ENCODE peak calls at places on chromosomes 13 and 19, in five cellular contexts. K is GM23338, B is GM23248, F is neural progenitor cell, A is epithelial cell of proximal tubule. G is an unnamed sample.
A peak's percentile ranks its signal among the peaks of the same experiment; 100 is the strongest.

GRCh38 chr13:71218960-71219359 is 648.0 kb downstream of the DACH1 start:
- DNase-seq in F (peak; percentile 68), A (no peak), B (no peak), K (peak; percentile 65), G (no peak)

GRCh38 chr19:10228925-10229324 is 2.2 kb downstream of the S1PR2 start:
- DNase-seq in A (no peak), K (peak; percentile 87), B (peak; percentile 70), F (peak; percentile 67), G (no peak)

GRCh38 chr19:17846146-17846545 is 1.6 kb downstream of the JAK3 start:
- DNase-seq in A (no peak), K (no peak), B (no peak), F (no peak), G (no peak)

GRCh38 chr13:109720758-109721184 is 65.6 kb downstream of the IRS2 start:
- DNase-seq in F (no peak), A (no peak), K (no peak), B (no peak), G (no peak)

GRCh38 chr19:53432088-53432661 is 391 bp downstream of the ZNF761 start:
- DNase-seq in K (peak; percentile 50), B (peak; percentile 52), F (peak; percentile 54), A (no peak), G (peak; percentile 74)

GRCh38 chr19:17997969-17998826 is 9.8 kb upstream of the ARRDC2 start:
- DNase-seq in F (peak; percentile 43), B (peak; percentile 82), A (no peak), K (peak; percentile 79), G (peak; percentile 76)

GRCh38 chr13:94325660-94326059 is 153.8 kb downstream of the DCT start:
- DNase-seq in A (no peak), F (no peak), K (peak; percentile 21), B (no peak), G (no peak)

GRCh38 chr13:66657165-66657895 is 572.8 kb downstream of the PCDH9 start:
- DNase-seq in F (peak; percentile 4), A (peak; percentile 93), B (peak; percentile 22), K (peak; percentile 8), G (peak; percentile 50)

GRCh38 chr13:40315416-40316064 is 350.9 kb downstream of the FOXO1 start:
- DNase-seq in A (no peak), B (no peak), F (no peak), K (no peak), G (peak; percentile 71)

GRCh38 chr19:39765091-39766076 is 13.3 kb upstream of the LEUTX start:
- DNase-seq in K (peak; percentile 88), F (peak; percentile 83), A (no peak), B (peak; percentile 67), G (no peak)

GRCh38 chr13:24050796-24051715 is 109.5 kb upstream of the SPATA13 start:
- DNase-seq in F (no peak), K (no peak), B (no peak), A (no peak), G (no peak)

GRCh38 chr13:46386426-46386995 is 541 bp downstream of the RUBCNL start:
- DNase-seq in F (peak; percentile 44), A (no peak), K (peak; percentile 50), B (peak; percentile 56), G (no peak)

GRCh38 chr13:33797622-33798021 is 20.3 kb upstream of the RFC3 start:
- DNase-seq in A (no peak), K (no peak), B (peak; percentile 45), F (no peak), G (no peak)
- H3K4me3 ChIP-seq in A (no peak overlapping the region), K (no peak overlapping the region), B (peak overlapping the region; percentile 68), F (no peak overlapping the region), G (peak overlapping the region; percentile 36)

GRCh38 chr19:47729468-47729798 is 15.9 kb upstream of the NOP53 start:
- DNase-seq in A (no peak), F (peak; percentile 33), B (peak; percentile 90), K (peak; percentile 66), G (peak; percentile 86)
- H3K4me3 ChIP-seq in A (peak overlapping the region; percentile 46), F (peak overlapping the region; percentile 65), B (peak overlapping the region; percentile 35), K (peak overlapping the region; percentile 85), G (no peak overlapping the region)

GRCh38 chr19:1082165-1082927 is 12.8 kb downstream of the POLR2E start:
- DNase-seq in A (no peak), K (peak; percentile 98), F (peak; percentile 98), B (peak; percentile 40), G (peak; percentile 97)
- H3K4me3 ChIP-seq in A (peak overlapping the region; percentile 45), K (peak overlapping the region; percentile 55), F (peak overlapping the region; percentile 57), B (no peak overlapping the region), G (no peak overlapping the region)

DNA sequence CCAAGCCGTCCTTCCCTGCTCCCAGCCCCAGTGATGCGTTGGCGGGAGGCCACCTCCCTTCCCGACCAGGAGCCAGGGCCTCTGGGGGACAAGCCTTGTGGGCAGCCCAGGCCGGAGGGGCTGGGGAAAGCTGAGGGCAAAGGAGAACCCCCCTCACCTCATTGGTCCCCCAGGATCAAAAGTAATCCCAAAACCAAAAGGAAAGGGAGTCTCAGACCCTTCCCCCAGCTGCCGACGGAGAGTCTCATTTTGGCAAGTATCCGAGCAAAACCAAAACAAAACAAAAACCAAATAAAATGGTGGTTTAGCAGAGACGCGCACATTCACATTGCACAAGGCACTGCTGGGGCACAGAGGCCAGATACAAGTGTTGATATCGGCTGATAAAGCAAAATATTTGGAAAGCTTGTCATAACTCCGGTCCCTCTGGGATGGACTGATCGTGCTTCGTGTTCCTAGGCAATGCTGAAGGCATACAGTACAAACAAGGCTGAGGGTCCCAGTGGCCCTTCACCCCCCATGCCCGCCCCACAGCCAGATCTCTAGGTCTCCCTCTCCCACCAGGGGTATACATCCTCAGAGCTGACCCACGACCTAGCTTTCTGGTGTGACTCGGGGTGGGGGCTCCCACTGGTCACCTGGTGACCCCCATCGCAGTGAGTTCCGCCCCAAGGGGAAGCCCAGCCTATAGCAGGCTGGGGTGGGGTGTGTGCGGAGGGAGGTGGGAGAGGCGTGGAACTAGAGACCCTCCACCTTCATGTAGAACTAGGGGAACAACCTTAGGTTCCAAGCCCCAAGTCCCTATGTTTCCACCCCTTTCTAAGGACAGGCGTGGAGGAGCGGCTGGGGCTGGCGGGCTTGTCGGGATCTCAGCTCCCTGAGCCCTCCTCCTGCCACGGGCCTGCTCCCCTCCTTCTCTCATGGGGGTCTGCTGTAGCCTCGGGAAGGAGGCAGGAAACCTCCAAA is 2.0 kb downstream of the CEBPA start:
- DNase-seq in K (no peak), F (no peak), A (no peak), B (no peak), G (peak; percentile 81)
- H3K4me3 ChIP-seq in K (peak overlapping the region; percentile 80), F (peak overlapping the region; percentile 85), A (no peak overlapping the region), B (no peak overlapping the region), G (no peak overlapping the region)

GRCh38 chr19:6056801-6057650 is 53.3 kb downstream of the RFX2 start:
- DNase-seq in A (peak; percentile 94), B (peak; percentile 98), F (no peak), K (peak; percentile 68), G (peak; percentile 79)
- H3K4me3 ChIP-seq in A (peak overlapping the region; percentile 34), B (peak overlapping the region; percentile 54), F (no peak overlapping the region), K (no peak overlapping the region), G (peak overlapping the region; percentile 10)

DNA sequence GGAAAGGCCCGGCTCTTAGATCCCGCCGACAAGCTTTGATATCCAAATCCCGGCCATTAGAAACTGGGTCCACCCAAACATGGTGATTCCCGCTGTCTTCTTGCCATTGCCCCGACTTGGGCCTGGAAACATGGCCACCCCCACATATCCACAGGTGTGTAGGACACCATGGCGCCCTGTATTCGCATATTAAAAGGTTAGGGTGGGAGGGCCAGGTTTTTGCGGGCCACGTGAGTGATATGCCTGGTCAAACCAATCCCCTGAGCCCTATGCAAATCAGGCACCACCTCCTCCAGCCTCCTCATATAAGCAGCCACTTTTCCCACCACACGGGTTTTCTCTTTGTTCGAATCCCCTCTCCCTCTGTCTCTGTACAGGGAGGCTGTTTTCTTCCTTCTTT is 766.4 kb downstream of the UQCRFS1 start:
- DNase-seq in K (peak; percentile 73), B (no peak), F (no peak), A (no peak), G (no peak)
- H3K4me3 ChIP-seq in K (no peak overlapping the region), B (no peak overlapping the region), F (no peak overlapping the region), A (no peak overlapping the region), G (no peak overlapping the region)

GRCh38 chr13:44758595-44759221 is 182.6 kb upstream of the TSC22D1 start:
- DNase-seq in K (no peak), B (peak; percentile 91), A (no peak), F (no peak), G (no peak)
- H3K4me3 ChIP-seq in K (no peak overlapping the region), B (peak overlapping the region; percentile 14), A (no peak overlapping the region), F (no peak overlapping the region), G (no peak overlapping the region)

G was measured in kidney.